ENCODE peak calls at places on chromosome 16, in seven cellular contexts. Z is uterus, K is upper lobe of left lung, O is breast epithelium, S is A549, N is IMR-90, P is testis. H is an unnamed sample. For H3K4me1, the result is how much of the 10 kb centered on the place peaks cover.

GRCh38 chr16:88638323-88639230 is at the start of gene IL17C:
- DNase-seq in Z (no peak), K (peak), O (no peak), S (no peak), N (no peak), P (no peak), H (peak)

GRCh38 chr16:55346475-55346874 is 22.5 kb downstream of the IRX6 start:
- DNase-seq in Z (no peak), K (no peak), O (no peak), S (no peak), N (no peak), P (no peak), H (no peak)

GRCh38 chr16:52050418-52050817 is 496.5 kb downstream of the TOX3 start:
- DNase-seq in Z (no peak), K (no peak), O (no peak), S (no peak), N (peak), P (no peak), H (no peak)

GRCh38 chr16:19138601-19139000 is 24.8 kb downstream of the ITPRIPL2 start:
- DNase-seq in Z (peak), K (no peak), O (peak), S (peak), N (peak), P (peak), H (peak)

GRCh38 chr16:85077039-85077438 is 35.2 kb downstream of the CIBAR2 start:
- DNase-seq in Z (no peak), K (no peak), O (no peak), S (no peak), N (no peak), P (no peak), H (no peak)

GRCh38 chr16:11147033-11147848 is 108.8 kb downstream of the SOCS1 start:
- DNase-seq in Z (no peak), K (no peak), O (no peak), S (no peak), N (no peak), P (no peak), H (no peak)

GRCh38 chr16:66428682-66429251 is 1.7 kb downstream of the BEAN1 start:
- DNase-seq in Z (no peak), K (no peak), O (no peak), S (no peak), N (no peak), P (no peak), H (no peak)

GRCh38 chr16:87550510-87550961 is 51.8 kb upstream of the JPH3 start:
- DNase-seq in Z (peak), K (peak), O (no peak), S (peak), N (no peak), P (peak), H (peak)

GRCh38 chr16:79415983-79416641 is 184.4 kb downstream of the MAF start:
- DNase-seq in Z (no peak), K (peak), O (no peak), S (no peak), N (no peak), P (no peak), H (no peak)

GRCh38 chr16:28543072-28543471 is 4.3 kb upstream of the NUPR1 start:
- DNase-seq in Z (no peak), K (no peak), O (peak), S (no peak), N (no peak), P (peak), H (no peak)

GRCh38 chr16:84117482-84117843 is 721 bp upstream of the MBTPS1 start:
- DNase-seq in Z (no peak), K (no peak), O (peak), S (peak), N (peak), P (peak), H (peak)

GRCh38 chr16:30116291-30117207 is 3.2 kb upstream of the GDPD3 start:
- DNase-seq in Z (no peak), K (no peak), O (no peak), S (no peak), N (no peak), P (no peak), H (no peak)

GRCh38 chr16:65125322-65125721 is 3.5 kb upstream of the CDH11 start:
- DNase-seq in Z (no peak), K (no peak), O (no peak), S (no peak), N (peak), P (no peak), H (no peak)

GRCh38 chr16:47848481-47849109 is 307.2 kb downstream of the ABCC12 start:
- DNase-seq in Z (no peak), K (no peak), O (no peak), S (no peak), N (peak), P (no peak), H (no peak)

GRCh38 chr16:84103678-84104077 is 13.1 kb downstream of the MBTPS1 start:
- DNase-seq in Z (no peak), K (no peak), O (no peak), S (no peak), N (no peak), P (no peak), H (peak)

GRCh38 chr16:80947708-80948615 is 58.7 kb downstream of the CMC2 start:
- DNase-seq in Z (no peak), K (no peak), O (no peak), S (no peak), N (no peak), P (no peak), H (no peak)

GRCh38 chr16:70614208-70614951 is 32.0 kb upstream of the IL34 start:
- DNase-seq in Z (no peak), K (no peak), O (no peak), S (no peak), N (no peak), P (no peak), H (no peak)

GRCh38 chr16:70331588-70332358 is 14.9 kb upstream of the DDX19A start:
- DNase-seq in Z (peak), K (no peak), O (no peak), S (no peak), N (no peak), P (peak), H (no peak)

GRCh38 chr16:54976651-54977200 is 46.1 kb downstream of the IRX5 start:
- DNase-seq in Z (no peak), K (peak), O (no peak), S (no peak), N (no peak), P (no peak), H (no peak)

GRCh38 chr16:79751785-79752184 is 151.2 kb upstream of the MAF start:
- DNase-seq in Z (peak), K (no peak), O (peak), S (no peak), N (no peak), P (peak), H (no peak)

GRCh38 chr16:22948603-22949368 is 134.8 kb downstream of the HS3ST2 start:
- DNase-seq in Z (peak), K (no peak), O (peak), S (peak), N (peak), P (peak), H (peak)

GRCh38 chr16:5075637-5076036 is 4.0 kb downstream of the ALG1 start:
- DNase-seq in Z (no peak), K (no peak), O (no peak), S (peak), N (no peak), P (no peak), H (no peak)

GRCh38 chr16:12195296-12195695 is 218.8 kb downstream of the SNX29 start:
- DNase-seq in Z (no peak), K (no peak), O (no peak), S (no peak), N (no peak), P (no peak), H (no peak)

GRCh38 chr16:35565626-35566025 is 2106.2 kb downstream of the TP53TG3F start:
- DNase-seq in Z (no peak), K (no peak), O (no peak), S (no peak), N (no peak), P (no peak), H (no peak)

GRCh38 chr16:88052661-88053060 is 101.4 kb downstream of the BANP start:
- DNase-seq in Z (no peak), K (no peak), O (no peak), S (no peak), N (no peak), P (no peak), H (no peak)

GRCh38 chr16:85680352-85680944 is 8.3 kb downstream of the GINS2 start:
- DNase-seq in Z (no peak), K (no peak), O (no peak), S (no peak), N (no peak), P (no peak), H (no peak)

GRCh38 chr16:22219389-22220075 is 13.5 kb downstream of the EEF2K start:
- DNase-seq in Z (no peak), K (no peak), O (no peak), S (no peak), N (no peak), P (no peak), H (no peak)

GRCh38 chr16:56849690-56850680 is 15.0 kb upstream of the SLC12A3 start:
- DNase-seq in Z (no peak), K (no peak), O (no peak), S (no peak), N (peak), P (no peak), H (peak)
- H3K27ac ChIP-seq in Z (no peak), K (peak), O (no peak), S (peak), N (peak), P (no peak), H (peak)

GRCh38 chr16:15644306-15644961 is 1.5 kb upstream of the MARF1 start:
- DNase-seq in Z (no peak), K (no peak), O (peak), S (peak), N (no peak), P (no peak), H (no peak)
- TF ChIP-seq POLR2A in Z (no peak), K (no peak), O (no peak), S (no peak), N (no peak), P (no peak), H (no peak)

GRCh38 chr16:68070249-68070725 is 14.9 kb upstream of the NFATC3 start:
- DNase-seq in Z (no peak), K (no peak), O (no peak), S (no peak), N (no peak), P (no peak), H (no peak)

GRCh38 chr16:68069511-68070248 is 15.5 kb upstream of the NFATC3 start:
- DNase-seq in Z (no peak), K (peak), O (no peak), S (no peak), N (no peak), P (peak), H (peak)

GRCh38 chr16:68066763-68067162 is 18.4 kb upstream of the NFATC3 start:
- DNase-seq in Z (no peak), K (no peak), O (no peak), S (no peak), N (no peak), P (no peak), H (no peak)

GRCh38 chr16:68070811-68071546 is 14.2 kb upstream of the NFATC3 start:
- DNase-seq in Z (no peak), K (no peak), O (no peak), S (no peak), N (no peak), P (no peak), H (no peak)

DNA sequence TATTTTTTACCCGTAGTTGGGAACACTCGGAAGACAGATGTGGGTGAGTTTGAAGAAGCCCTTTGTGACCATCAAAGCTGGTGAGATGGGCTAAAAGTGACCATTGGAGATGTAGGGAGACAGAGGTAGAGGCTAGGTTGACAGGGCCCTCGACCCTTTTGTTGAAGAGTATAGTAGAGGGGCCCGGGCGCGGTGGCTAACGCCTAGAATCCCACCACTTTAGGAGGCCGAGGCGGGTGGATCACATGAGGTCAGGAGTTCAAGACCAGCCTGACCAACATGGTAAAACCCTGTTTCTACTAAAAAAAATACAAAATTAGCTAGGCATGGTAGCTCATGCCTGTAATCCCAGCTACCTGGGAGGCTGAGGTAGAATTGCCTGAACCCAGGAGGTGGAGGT is 16.2 kb upstream of the NFATC3 start:
- DNase-seq in Z (no peak), K (no peak), O (no peak), S (no peak), N (no peak), P (no peak), H (no peak)
- H3K4me1 ChIP-seq in Z (under half), K (half or more), O (under half), S (under half), N (under half), P (under half), H (half or more)

GRCh38 chr16:24681793-24682192 is 47.7 kb upstream of the TNRC6A start:
- DNase-seq in Z (no peak), K (no peak), O (no peak), S (peak), N (peak), P (no peak), H (no peak)

GRCh38 chr16:24686678-24687077 is 42.8 kb upstream of the TNRC6A start:
- DNase-seq in Z (no peak), K (no peak), O (no peak), S (no peak), N (no peak), P (no peak), H (no peak)

GRCh38 chr16:24683847-24684493 is 45.5 kb upstream of the TNRC6A start:
- DNase-seq in Z (no peak), K (no peak), O (no peak), S (no peak), N (no peak), P (no peak), H (no peak)

GRCh38 chr16:24685539-24686432 is 43.7 kb upstream of the TNRC6A start:
- DNase-seq in Z (peak), K (no peak), O (peak), S (peak), N (peak), P (peak), H (peak)

GRCh38 chr16:24683250-24683649 is 46.2 kb upstream of the TNRC6A start:
- DNase-seq in Z (no peak), K (no peak), O (no peak), S (no peak), N (no peak), P (no peak), H (no peak)
- H3K27ac ChIP-seq in Z (no peak), K (no peak), O (no peak), S (no peak), N (no peak), P (no peak), H (no peak)

GRCh38 chr16:72924918-72925630 is 122.9 kb downstream of the ZFHX3 start:
- DNase-seq in Z (no peak), K (no peak), O (peak), S (no peak), N (no peak), P (no peak), H (no peak)
- TF ChIP-seq POLR2A in Z (no peak), K (no peak), O (no peak), S (no peak), N (no peak), P (no peak), H (no peak)

GRCh38 chr16:720507-720989 is 398 bp upstream of the ANTKMT start:
- DNase-seq in Z (peak), K (no peak), O (no peak), S (peak), N (peak), P (peak), H (peak)
- H3K4me1 ChIP-seq in Z (under half), K (under half), O (under half), S (under half), N (under half), P (under half), H (under half)

GRCh38 chr16:1863681-1864460 is 8.1 kb downstream of the MEIOB start:
- DNase-seq in Z (no peak), K (no peak), O (no peak), S (peak), N (peak), P (no peak), H (peak)
- H3K27ac ChIP-seq in Z (no peak), K (no peak), O (no peak), S (peak), N (no peak), P (no peak), H (no peak)